ENCODE peak calls at places on chromosomes 1 and 21, in five cellular contexts. M is left ventricle myocardium inferior, G is HL-60, L is NCI-H748 treated with DMSO at 0.1 percent for 48 hours, V is A673. A is an unnamed sample.

GRCh38 chr1:160205974-160206369 is 788 bp downstream of the PEA15 start:
- DNase-seq in L (peak; percentile 6), M (peak; percentile 33), G (no peak), V (no peak), A (no peak)

GRCh38 chr1:7477593-7477992 is 293.5 kb upstream of the VAMP3 start:
- DNase-seq in L (no peak), M (no peak), V (no peak), G (no peak), A (no peak)

GRCh38 chr1:51170342-51170741 is 65.7 kb upstream of the RNF11 start:
- DNase-seq in M (no peak), L (no peak), V (no peak), G (peak; percentile 92), A (no peak)

GRCh38 chr21:26887241-26887640 is 42.0 kb upstream of the ADAMTS1 start:
- DNase-seq in M (no peak), L (no peak), V (no peak), G (no peak), A (no peak)

GRCh38 chr21:46065215-46065992 is 32.5 kb upstream of the COL6A2 start:
- DNase-seq in L (no peak), G (no peak), V (no peak), M (peak; percentile 63), A (no peak)

GRCh38 chr1:6102227-6102845 is 56.6 kb downstream of the KCNAB2 start:
- DNase-seq in V (no peak), L (no peak), G (no peak), M (no peak), A (no peak)

GRCh38 chr21:29299046-29299905 is 554 bp downstream of the BACH1 start:
- DNase-seq in M (peak; percentile 69), L (peak; percentile 25), G (no peak), V (peak; percentile 71), A (peak; percentile 70)

GRCh38 chr1:40739455-40740008 is 44.1 kb upstream of the KCNQ4 start:
- DNase-seq in V (no peak), M (no peak), G (no peak), L (no peak), A (no peak)

GRCh38 chr21:33936221-33937038 is 20.8 kb upstream of the ATP5PO start:
- DNase-seq in V (no peak), M (no peak), G (no peak), L (no peak), A (no peak)

GRCh38 chr1:43902058-43902831 is 31.4 kb upstream of the ARTN start:
- DNase-seq in M (no peak), L (no peak), V (no peak), G (no peak), A (no peak)

GRCh38 chr1:200369131-200369530 is 40.7 kb downstream of the ZNF281 start:
- DNase-seq in M (no peak), L (no peak), G (no peak), V (no peak), A (no peak)

GRCh38 chr1:182229907-182230522 is 161.6 kb downstream of the GLUL start:
- DNase-seq in M (no peak), L (peak; percentile 82), G (no peak), V (no peak), A (no peak)

GRCh38 chr1:164865385-164865784 is 306.4 kb downstream of the PBX1 start:
- DNase-seq in L (no peak), G (no peak), M (no peak), V (no peak), A (no peak)

GRCh38 chr1:2468041-2468472 is 8.0 kb upstream of the PLCH2 start:
- DNase-seq in V (peak; percentile 36), M (no peak), L (no peak), G (no peak), A (no peak)

GRCh38 chr1:239387304-239388231 is 1.2 kb downstream of the CHRM3 start:
- DNase-seq in M (no peak), L (peak; percentile 2), G (no peak), V (no peak), A (peak; percentile 4)

GRCh38 chr1:65233757-65234156 is 75.6 kb upstream of the DNAJC6 start:
- DNase-seq in M (no peak), L (no peak), V (no peak), G (no peak), A (no peak)

GRCh38 chr1:10606070-10606469 is 131.3 kb downstream of the PEX14 start:
- DNase-seq in V (no peak), L (no peak), G (no peak), M (no peak), A (no peak)

GRCh38 chr21:42223826-42224575 is 5.1 kb downstream of the ABCG1 start:
- DNase-seq in M (no peak), V (no peak), L (no peak), G (no peak), A (no peak)

GRCh38 chr1:236156512-236157208 is 14.3 kb downstream of the GPR137B start:
- DNase-seq in G (peak; percentile 84), L (no peak), V (no peak), M (no peak), A (peak; percentile 66)

GRCh38 chr21:31752352-31752751 is 20.4 kb upstream of the SCAF4 start:
- DNase-seq in L (no peak), M (no peak), V (no peak), G (no peak), A (no peak)

GRCh38 chr21:36499578-36500471 is 19.9 kb upstream of the CLDN14 start:
- DNase-seq in L (no peak), V (no peak), M (peak; percentile 31), G (no peak), A (peak; percentile 32)

GRCh38 chr1:151189638-151190445 is at the start of gene VPS72:
- DNase-seq in L (peak; percentile 77), G (peak; percentile 77), V (peak; percentile 96), M (peak; percentile 83), A (peak; percentile 91)

GRCh38 chr1:214700381-214700780 is 97.4 kb downstream of the CENPF start:
- DNase-seq in L (no peak), V (no peak), G (no peak), M (no peak), A (no peak)

GRCh38 chr1:232127190-232127589 is 500.6 kb downstream of the DISC1 start:
- DNase-seq in L (no peak), G (no peak), V (peak; percentile 68), M (no peak), A (no peak)

GRCh38 chr1:156482276-156482675 is 18.3 kb downstream of the MEF2D start:
- DNase-seq in G (peak; percentile 35), V (no peak), M (no peak), L (no peak), A (no peak)

GRCh38 chr1:1144122-1144842 is 28.4 kb upstream of the C1orf159 start:
- DNase-seq in L (no peak), V (no peak), M (no peak), G (no peak), A (peak; percentile 62)

GRCh38 chr1:170634819-170635410 is 29.0 kb upstream of the PRRX1 start:
- DNase-seq in M (no peak), L (no peak), G (no peak), V (no peak), A (no peak)

GRCh38 chr1:243246916-243247315 is 8.2 kb downstream of the CEP170 start:
- DNase-seq in G (no peak), V (no peak), L (no peak), M (no peak), A (no peak)

GRCh38 chr1:193355179-193355578 is 168.8 kb upstream of the B3GALT2 start:
- DNase-seq in G (peak; percentile 1), V (no peak), M (no peak), L (no peak), A (peak; percentile 86)

GRCh38 chr1:28537457-28538199 is 15.3 kb upstream of the TRNAU1AP start:
- DNase-seq in V (no peak), G (no peak), L (no peak), M (no peak), A (no peak)

GRCh38 chr1:11462224-11462923 is 16.6 kb upstream of the DISP3 start:
- DNase-seq in M (no peak), V (no peak), G (no peak), L (no peak), A (no peak)

GRCh38 chr1:37808369-37809319 is 636 bp upstream of the YRDC start:
- DNase-seq in L (no peak), V (peak; percentile 71), G (no peak), M (peak; percentile 63), A (peak; percentile 78)

GRCh38 chr1:62068978-62069377 is 125.7 kb upstream of the L1TD1 start:
- DNase-seq in L (peak; percentile 3), M (no peak), G (no peak), V (no peak), A (peak; percentile 46)

GRCh38 chr1:205454903-205455335 is 926 bp downstream of the BLACAT1 start:
- DNase-seq in V (no peak), G (no peak), M (no peak), L (no peak), A (no peak)

GRCh38 chr1:77536813-77537212 is 145.6 kb downstream of the ZZZ3 start:
- DNase-seq in M (no peak), L (no peak), G (no peak), V (peak; percentile 48), A (no peak)

A was measured in NCI-H146.